ENCODE peak calls at places on chromosomes 1 and 21, in ten cellular contexts. I is epithelial cell of esophagus; M is DND-41; K is mammary epithelial cell; E is CD8-positive, alpha-beta T cell; G is AG10803; S is HFF-Myc; Z is AG04450; A is fibroblast of pulmonary artery; Q is ovary. H is an unnamed sample.

GRCh38 chr1:2544875-2545638 is 11.1 kb upstream of the TNFRSF14 start:
- DNase-seq in G (no peak), K (no peak), Q (no peak), S (no peak), Z (no peak), E (no peak), I (no peak), A (no peak), M (no peak), H (no peak)

GRCh38 chr1:22745675-22746585 is 35.3 kb downstream of the EPHB2 start:
- DNase-seq in I (peak; percentile 76), E (no peak), S (peak; percentile 52), Q (no peak), M (no peak), A (peak; percentile 80), Z (no peak), K (peak; percentile 71), G (peak; percentile 64), H (peak; percentile 73)

GRCh38 chr1:30159015-30159414 is 564.4 kb downstream of the MATN1 start:
- DNase-seq in G (no peak), I (no peak), A (no peak), M (no peak), S (no peak), K (no peak), E (no peak), Z (no peak), Q (no peak), H (no peak)

GRCh38 chr1:66350001-66350547 is 183.9 kb upstream of the SGIP1 start:
- DNase-seq in E (peak; percentile 79), K (peak; percentile 54), S (no peak), Q (no peak), Z (no peak), M (no peak), A (peak; percentile 52), G (peak; percentile 44), I (no peak), H (no peak)

GRCh38 chr1:64581786-64582185 is 111.9 kb downstream of the CACHD1 start:
- DNase-seq in A (no peak), E (no peak), Q (no peak), K (no peak), G (no peak), M (no peak), S (no peak), Z (no peak), I (no peak), H (no peak)

GRCh38 chr1:40539338-40539737 is 7.9 kb downstream of the ZNF684 start:
- DNase-seq in G (no peak), Z (no peak), Q (no peak), M (no peak), E (no peak), S (no peak), I (no peak), A (no peak), K (no peak), H (no peak)

GRCh38 chr1:89126602-89127001 is 688 bp upstream of the GBP2 start:
- DNase-seq in I (peak; percentile 2), G (peak; percentile 1), E (peak; percentile 29), M (no peak), A (peak; percentile 7), Q (no peak), K (no peak), S (no peak), Z (no peak), H (no peak)

GRCh38 chr1:69073176-69073575 is 494.5 kb upstream of the LRRC7 start:
- DNase-seq in Q (no peak), I (no peak), Z (no peak), K (no peak), A (no peak), S (no peak), G (no peak), E (no peak), M (no peak), H (no peak)

GRCh38 chr21:19692231-19692630 is 1288.6 kb upstream of the TMPRSS15 start:
- DNase-seq in G (no peak), E (no peak), S (no peak), A (no peak), M (no peak), Z (no peak), K (no peak), I (no peak), Q (no peak), H (no peak)

GRCh38 chr1:150663322-150663721 is 33.6 kb downstream of the GOLPH3L start:
- DNase-seq in A (no peak), M (no peak), E (no peak), G (no peak), Q (no peak), K (no peak), I (no peak), Z (no peak), S (no peak), H (no peak)

GRCh38 chr21:35628331-35628730 is 432.0 kb downstream of the SETD4 start:
- DNase-seq in E (no peak), A (no peak), K (no peak), Q (no peak), M (no peak), G (no peak), Z (no peak), I (no peak), S (no peak), H (no peak)

GRCh38 chr1:51648180-51649109 is 31.6 kb downstream of the OSBPL9 start:
- DNase-seq in G (peak; percentile 59), K (no peak), M (no peak), A (peak; percentile 85), Q (no peak), I (peak; percentile 18), S (no peak), E (no peak), Z (peak; percentile 67), H (peak; percentile 35)

GRCh38 chr1:27332536-27333281 is 9.1 kb upstream of the SYTL1 start:
- DNase-seq in Z (no peak), Q (no peak), E (peak; percentile 60), S (no peak), I (peak; percentile 42), A (peak; percentile 53), M (peak; percentile 43), K (no peak), G (peak; percentile 28), H (no peak)

GRCh38 chr1:169117599-169117998 is 11.1 kb downstream of the ATP1B1 start:
- DNase-seq in M (no peak), E (no peak), G (no peak), Q (no peak), I (no peak), A (no peak), K (no peak), Z (no peak), S (no peak), H (no peak)

GRCh38 chr21:33518899-33519298 is 23.0 kb downstream of the GART start:
- DNase-seq in Q (no peak), M (no peak), S (no peak), I (no peak), Z (no peak), K (no peak), A (no peak), G (no peak), E (no peak), H (no peak)

GRCh38 chr1:113073457-113073950 is 506 bp downstream of the LRIG2 start:
- DNase-seq in Q (no peak), A (peak; percentile 59), S (peak; percentile 3), I (peak; percentile 57), E (no peak), G (peak; percentile 60), M (peak; percentile 12), K (no peak), Z (peak; percentile 15), H (peak; percentile 54)
- TF ChIP-seq CTCF in Q (peak; percentile 11), A (peak; percentile 40), S (peak; percentile 37), I (peak; percentile 48), E (no peak), G (peak; percentile 48), M (peak; percentile 64), K (peak; percentile 14), Z (peak; percentile 54), H (peak; percentile 66)

DNA sequence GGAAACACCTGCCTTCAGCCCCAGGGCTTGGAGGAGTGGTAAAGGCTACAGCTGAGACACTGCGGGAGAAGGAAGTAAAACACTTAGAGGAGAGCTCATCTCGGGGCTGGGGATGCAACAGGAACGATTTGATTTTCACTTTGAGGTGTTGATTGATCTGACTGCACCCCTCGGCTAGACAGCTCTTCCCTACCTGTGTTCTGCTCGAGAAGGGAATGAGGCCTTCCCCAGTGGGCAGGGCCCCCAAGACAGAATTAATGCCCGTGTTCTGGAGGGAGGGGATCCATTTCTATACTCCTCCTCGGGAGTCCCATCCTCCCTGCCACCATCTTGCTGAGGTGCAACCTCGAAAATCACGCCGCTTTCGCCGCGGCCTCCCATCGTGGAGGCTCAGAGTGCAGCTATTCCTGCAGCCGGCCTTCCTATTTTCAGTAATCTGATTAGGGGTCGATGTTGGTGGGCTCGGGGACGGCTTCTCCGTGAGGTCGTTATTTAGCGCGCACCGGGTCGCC is 2.4 kb downstream of the ATP2B4 start:
- DNase-seq in Q (no peak), A (no peak), Z (no peak), E (peak; percentile 24), I (no peak), G (no peak), S (no peak), K (no peak), M (no peak), H (no peak)
- H3K4me3 ChIP-seq in Q (peak overlapping the region; percentile 78), A (peak overlapping the region; percentile 82), Z (peak overlapping the region; percentile 88), E (peak overlapping the region; percentile 89), I (peak overlapping the region; percentile 82), G (peak overlapping the region; percentile 92), S (peak overlapping the region; percentile 65), K (peak overlapping the region; percentile 64), M (peak overlapping the region; percentile 48), H (peak overlapping the region; percentile 62)

GRCh38 chr21:44085491-44086321 is 21.5 kb upstream of the PWP2 start:
- DNase-seq in I (peak; percentile 24), A (peak; percentile 45), Q (no peak), G (no peak), S (no peak), K (no peak), Z (no peak), M (no peak), E (no peak), H (no peak)

GRCh38 chr21:44088401-44088780 is 18.8 kb upstream of the PWP2 start:
- DNase-seq in G (no peak), Z (no peak), I (peak; percentile 36), A (no peak), E (no peak), K (no peak), Q (no peak), M (no peak), S (no peak), H (no peak)

GRCh38 chr21:44089001-44089911 is 17.9 kb upstream of the PWP2 start:
- DNase-seq in K (no peak), Q (no peak), M (no peak), S (no peak), A (no peak), G (no peak), Z (no peak), I (no peak), E (peak; percentile 76), H (no peak)

GRCh38 chr21:44086636-44087425 is 20.4 kb upstream of the PWP2 start:
- DNase-seq in K (no peak), G (no peak), Z (no peak), M (no peak), I (no peak), Q (no peak), S (no peak), E (no peak), A (no peak), H (no peak)

GRCh38 chr21:44087426-44088400 is 19.5 kb upstream of the PWP2 start:
- DNase-seq in S (no peak), A (no peak), E (peak; percentile 39), I (no peak), G (no peak), M (no peak), Z (no peak), K (no peak), Q (no peak), H (no peak)
- TF ChIP-seq CTCF in S (no peak), A (no peak), E (no peak), I (no peak), G (no peak), M (no peak), Z (no peak), K (no peak), Q (no peak), H (no peak)

GRCh38 chr1:154760469-154760933 is 109.6 kb downstream of the KCNN3 start:
- DNase-seq in K (peak; percentile 30), I (peak; percentile 55), S (no peak), G (no peak), A (peak; percentile 10), Z (no peak), E (peak; percentile 80), M (no peak), Q (peak; percentile 76), H (no peak)
- H3K4me3 ChIP-seq in K (peak overlapping the region; percentile 32), I (no peak overlapping the region), S (no peak overlapping the region), G (no peak overlapping the region), A (no peak overlapping the region), Z (peak overlapping the region; percentile 31), E (peak overlapping the region; percentile 35), M (no peak overlapping the region), Q (peak overlapping the region; percentile 32), H (peak overlapping the region; percentile 26)

H was measured in bronchial epithelial cell.